ENCODE peak calls at places on chromosomes 16 and 17, in five cellular contexts. K is lung; E is sigmoid colon; F is psoas muscle; M is effector memory CD4-positive, alpha-beta T cell. X is an unnamed sample.

GRCh38 chr16:16974192-16974591 is 496.6 kb downstream of the XYLT1 start:
- DNase-seq in K (no peak), E (no peak), F (no peak), M (no peak), X (no peak)

GRCh38 chr17:42129109-42129837 is 6.7 kb downstream of the HSPB9 start:
- DNase-seq in K (no peak), E (peak; percentile 77), F (no peak), M (no peak), X (no peak)

GRCh38 chr17:11668633-11669032 is 70.4 kb downstream of the DNAH9 start:
- DNase-seq in K (no peak), E (no peak), F (no peak), M (no peak), X (peak; percentile 61)

GRCh38 chr16:10080031-10080772 is 102.0 kb downstream of the GRIN2A start:
- DNase-seq in K (no peak), E (peak; percentile 73), F (peak; percentile 36), M (no peak), X (no peak)

GRCh38 chr17:64236827-64237403 is 26.1 kb downstream of the TEX2 start:
- DNase-seq in K (no peak), E (no peak), F (no peak), M (no peak), X (no peak)

GRCh38 chr16:2415085-2415484 is 14.2 kb upstream of the CCNF start:
- DNase-seq in K (no peak), E (no peak), F (no peak), M (no peak), X (no peak)

GRCh38 chr16:25155553-25156460 is 44.3 kb downstream of the LCMT1 start:
- DNase-seq in K (no peak), E (no peak), F (no peak), M (no peak), X (no peak)

GRCh38 chr17:73902416-73903181 is 258.4 kb upstream of the SDK2 start:
- DNase-seq in K (no peak), E (no peak), F (no peak), M (no peak), X (no peak)

GRCh38 chr16:74577882-74578366 is 29.0 kb downstream of the GLG1 start:
- DNase-seq in K (no peak), E (no peak), F (no peak), M (no peak), X (no peak)

GRCh38 chr16:48831081-48831722 is 221.2 kb upstream of the N4BP1 start:
- DNase-seq in K (no peak), E (no peak), F (no peak), M (no peak), X (peak; percentile 47)

GRCh38 chr17:34252138-34252889 is 2.8 kb upstream of the CCL2 start:
- DNase-seq in K (peak; percentile 87), E (peak; percentile 98), F (peak; percentile 93), M (no peak), X (no peak)

GRCh38 chr17:48541036-48541573 is 3.8 kb downstream of the HOXB2 start:
- DNase-seq in K (no peak), E (no peak), F (no peak), M (no peak), X (no peak)

GRCh38 chr17:48541574-48542113 is 3.3 kb downstream of the HOXB2 start:
- DNase-seq in K (no peak), E (peak; percentile 94), F (peak; percentile 77), M (no peak), X (no peak)

GRCh38 chr17:48539177-48539576 is 5.7 kb downstream of the HOXB2 start:
- DNase-seq in K (no peak), E (no peak), F (no peak), M (no peak), X (no peak)

GRCh38 chr17:48542114-48542955 is 2.6 kb downstream of the HOXB2 start:
- DNase-seq in K (no peak), E (no peak), F (no peak), M (no peak), X (no peak)

GRCh38 chr17:48540213-48540612 is 4.7 kb downstream of the HOXB2 start:
- DNase-seq in K (no peak), E (no peak), F (no peak), M (no peak), X (no peak)
- H3K27ac ChIP-seq in K (no peak overlapping the region), E (peak overlapping the region; percentile 97), F (no peak overlapping the region), M (no peak overlapping the region), X (no peak overlapping the region)

DNA sequence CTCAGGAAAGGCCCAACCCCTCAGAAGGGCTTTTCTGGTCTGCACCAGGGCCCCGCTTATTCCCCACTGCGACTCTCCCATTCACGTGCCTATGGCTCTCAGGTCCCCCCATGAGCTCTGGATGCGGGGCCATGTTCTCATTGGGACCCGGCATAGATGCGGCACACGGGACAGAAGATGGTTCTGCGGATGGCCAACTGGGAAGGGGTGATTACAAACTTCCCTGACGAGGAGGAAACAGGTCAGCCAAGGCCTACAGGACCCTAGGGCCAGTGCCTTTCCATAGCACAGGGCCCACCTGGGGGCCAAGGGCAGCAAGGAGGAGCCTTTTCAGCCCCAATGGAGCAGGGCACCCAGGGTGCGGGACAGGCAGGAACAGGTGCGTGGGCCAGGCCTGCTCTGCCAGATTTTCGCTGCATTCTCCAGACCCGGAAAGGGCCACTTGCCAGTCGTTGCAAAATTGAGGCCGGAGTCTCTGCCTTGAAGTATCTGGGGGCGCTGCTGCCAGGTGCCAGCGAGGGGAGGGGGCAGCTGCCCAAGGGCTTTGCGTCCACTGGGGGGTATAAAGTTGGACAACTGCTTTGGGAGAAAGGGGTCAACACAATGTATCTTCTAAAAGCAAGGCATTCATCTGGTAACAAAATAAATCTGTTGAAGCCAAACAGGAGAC is 20.5 kb downstream of the SLC7A5 start:
- DNase-seq in K (no peak), E (no peak), F (no peak), M (no peak), X (no peak)
- H3K36me3 ChIP-seq in K (peaks cover 4% of the 10 kb centered on the region), E (peaks cover 17% of the 10 kb centered on the region), F (peaks cover 23% of the 10 kb centered on the region), M (peaks cover 17% of the 10 kb centered on the region), X (peaks cover 26% of the 10 kb centered on the region)

GRCh38 chr16:71623597-71623996 is 2.4 kb upstream of the MARVELD3 start:
- DNase-seq in K (no peak), E (no peak), F (no peak), M (no peak), X (no peak)

GRCh38 chr16:71626018-71626857 is at the start of gene MARVELD3:
- DNase-seq in K (peak; percentile 89), E (no peak), F (no peak), M (no peak), X (peak; percentile 67)

GRCh38 chr16:71626858-71627213 is 852 bp downstream of the MARVELD3 start:
- DNase-seq in K (peak; percentile 39), E (no peak), F (no peak), M (no peak), X (peak; percentile 22)

GRCh38 chr16:71627631-71628236 is 1.8 kb downstream of the MARVELD3 start:
- DNase-seq in K (no peak), E (no peak), F (no peak), M (no peak), X (no peak)

DNA sequence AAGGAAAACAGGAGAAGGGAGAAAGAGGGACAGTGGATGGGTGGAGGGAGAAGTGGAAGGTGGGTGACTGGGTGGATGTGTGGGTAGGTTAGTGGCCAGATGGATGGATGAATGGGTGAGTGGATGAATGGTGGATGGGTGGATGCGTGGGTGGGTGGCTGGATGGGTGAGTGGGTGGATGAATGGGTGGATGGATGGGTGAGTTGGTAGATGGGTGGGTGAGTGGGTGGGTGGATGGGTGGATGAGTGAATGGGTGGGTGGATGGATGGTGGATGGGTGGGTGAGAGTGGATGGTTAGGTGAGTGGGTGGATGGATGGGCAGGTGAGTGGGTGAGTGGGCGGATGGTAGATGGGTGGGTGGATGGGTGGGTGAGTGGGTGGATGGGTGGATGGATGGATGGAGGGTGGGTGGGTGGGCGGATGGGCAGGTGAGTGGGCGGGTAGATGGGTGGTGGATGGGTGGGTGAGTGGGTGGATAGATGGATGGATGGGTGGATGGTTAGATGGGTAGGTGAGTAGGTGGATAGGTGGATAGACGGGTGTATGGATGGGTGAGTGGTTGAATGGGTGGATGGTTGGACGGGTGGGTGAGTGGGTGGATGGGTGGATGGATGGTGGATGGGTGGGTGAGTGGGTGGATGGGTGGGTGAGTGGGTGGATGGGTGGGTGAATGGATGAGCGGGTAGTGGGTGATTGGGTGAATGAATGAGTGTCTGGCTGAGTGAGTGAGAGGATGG is 702 bp upstream of the MARVELD3 start:
- DNase-seq in K (no peak), E (no peak), F (no peak), M (no peak), X (no peak)
- H3K4me3 ChIP-seq in K (no peak overlapping the region), E (no peak overlapping the region), F (no peak overlapping the region), M (no peak overlapping the region), X (peak overlapping the region; percentile 69)

DNA sequence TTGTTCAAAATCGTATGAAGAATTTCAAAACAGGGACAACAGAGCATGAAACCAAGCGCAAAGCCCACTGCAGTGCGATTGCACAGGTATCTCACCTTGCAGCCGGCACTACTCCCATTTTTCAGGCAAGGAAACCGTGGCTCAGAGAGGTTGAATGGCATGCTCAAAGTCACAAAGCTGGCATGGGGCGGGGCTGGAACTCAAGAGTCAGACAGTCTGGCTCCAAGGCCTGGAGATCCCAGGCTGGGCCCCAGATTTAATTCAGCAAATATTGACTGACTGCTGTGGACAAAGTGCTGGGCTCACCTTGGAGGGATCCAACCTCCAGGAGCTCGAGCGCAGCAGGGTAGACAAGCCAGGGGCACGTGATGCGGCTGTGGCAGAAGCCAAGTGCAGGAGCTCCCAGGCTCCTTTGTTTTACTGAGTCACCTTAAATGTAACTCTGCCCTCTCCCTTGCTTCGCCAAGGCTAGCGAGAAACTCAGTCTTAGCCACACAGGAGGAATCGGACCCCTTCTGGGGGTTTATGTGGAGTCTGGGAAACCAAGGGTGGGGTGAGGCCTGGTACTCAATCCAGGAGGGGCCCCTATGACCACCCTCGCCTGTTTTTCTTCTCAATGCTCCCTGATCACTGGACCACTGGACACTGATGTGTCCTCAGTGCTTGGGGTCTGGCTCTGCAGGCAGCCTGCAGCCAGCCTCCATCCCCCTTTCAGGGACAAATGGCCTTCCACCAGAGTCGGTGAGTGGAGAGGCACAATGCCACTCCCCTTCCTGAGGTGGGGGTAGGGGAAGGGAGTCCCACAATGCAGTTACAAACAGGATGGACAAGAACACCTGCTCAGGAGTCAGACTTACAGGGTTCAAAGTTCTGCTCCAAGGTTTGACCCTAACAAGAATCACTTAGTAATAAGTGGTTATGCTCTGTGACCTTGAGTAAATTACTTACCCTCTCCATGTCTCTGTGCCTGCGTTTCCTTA is 3.9 kb upstream of the SPATA20 start:
- DNase-seq in K (peak; percentile 66), E (no peak), F (no peak), M (no peak), X (no peak)
- H3K27ac ChIP-seq in K (peak overlapping the region; percentile 23), E (peak overlapping the region; percentile 72), F (no peak overlapping the region), M (no peak overlapping the region), X (no peak overlapping the region)